ENCODE peak calls at places on chromosomes 7 and 10, in ten cellular contexts. G is stomach, F is astrocyte of the cerebellum, I is right atrium auricular region, E is mucosa of descending colon, V is right cardiac atrium, R is K562, Z is fibroblast of pulmonary artery, T is suprapubic skin, M is skeletal muscle cell. D is an unnamed sample.

GRCh38 chr10:12540341-12540781 is 191.0 kb downstream of the CAMK1D start:
- DNase-seq in I (no peak), M (no peak), E (no peak), T (no peak), R (no peak), V (no peak), F (no peak), G (no peak), Z (no peak), D (no peak)

GRCh38 chr10:44668336-44668735 is 242.8 kb upstream of the TMEM72 start:
- DNase-seq in E (no peak), F (no peak), T (no peak), G (no peak), R (no peak), Z (no peak), M (no peak), I (no peak), V (no peak), D (no peak)

GRCh38 chr7:135602304-135602703 is 44.6 kb downstream of the NUP205 start:
- DNase-seq in T (no peak), E (no peak), V (no peak), M (no peak), R (no peak), Z (peak; percentile 90), F (no peak), I (no peak), G (no peak), D (no peak)

GRCh38 chr7:132240262-132240661 is 336.0 kb downstream of the PLXNA4 start:
- DNase-seq in V (no peak), M (no peak), Z (no peak), E (peak; percentile 83), F (no peak), R (no peak), G (no peak), I (no peak), T (no peak), D (no peak)

GRCh38 chr10:84820121-84820520 is 491.7 kb downstream of the CCSER2 start:
- DNase-seq in F (no peak), I (no peak), E (peak; percentile 43), V (no peak), R (peak; percentile 26), M (no peak), Z (no peak), G (no peak), T (no peak), D (no peak)

GRCh38 chr7:7970620-7971307 is 2.2 kb downstream of the GLCCI1 start:
- DNase-seq in V (no peak), E (no peak), R (no peak), F (no peak), I (no peak), G (no peak), T (no peak), M (no peak), Z (no peak), D (no peak)

GRCh38 chr10:91590142-91590903 is 42.5 kb downstream of the PPP1R3C start:
- DNase-seq in F (peak; percentile 88), V (peak; percentile 89), G (peak; percentile 74), M (peak; percentile 90), Z (peak; percentile 88), E (peak; percentile 39), T (no peak), R (no peak), I (peak; percentile 77), D (no peak)

GRCh38 chr10:91668935-91669334 is 36.1 kb upstream of the PPP1R3C start:
- DNase-seq in I (no peak), Z (no peak), V (no peak), R (no peak), G (no peak), E (no peak), T (no peak), F (no peak), M (no peak), D (no peak)

GRCh38 chr7:131431289-131431688 is 103.6 kb downstream of the MKLN1 start:
- DNase-seq in G (peak; percentile 55), I (no peak), V (peak; percentile 70), M (peak; percentile 10), T (no peak), E (peak; percentile 16), R (no peak), Z (peak; percentile 44), F (peak; percentile 70), D (no peak)

GRCh38 chr7:107180378-107180777 is 11.6 kb downstream of the HBP1 start:
- DNase-seq in E (peak; percentile 50), F (peak; percentile 63), V (peak; percentile 65), R (no peak), G (peak; percentile 50), I (no peak), T (no peak), M (peak; percentile 93), Z (peak; percentile 95), D (no peak)

GRCh38 chr10:29849434-29849833 is 210.0 kb downstream of the JCAD start:
- DNase-seq in M (peak; percentile 58), R (no peak), V (peak; percentile 61), Z (peak; percentile 89), E (peak; percentile 26), T (no peak), F (peak; percentile 84), I (no peak), G (no peak), D (peak; percentile 66)

GRCh38 chr7:88546808-88547207 is 212.7 kb upstream of the ZNF804B start:
- DNase-seq in V (no peak), E (peak; percentile 35), T (no peak), F (peak; percentile 1), G (no peak), M (no peak), I (no peak), Z (peak; percentile 33), R (peak; percentile 50), D (no peak)

GRCh38 chr10:113261130-113261529 is 291.7 kb upstream of the HABP2 start:
- DNase-seq in Z (no peak), I (no peak), G (no peak), T (no peak), V (no peak), F (no peak), R (no peak), M (no peak), E (no peak), D (no peak)

GRCh38 chr10:44234471-44234850 is 150.4 kb downstream of the CXCL12 start:
- DNase-seq in R (peak; percentile 7), V (no peak), I (no peak), G (no peak), E (no peak), Z (peak; percentile 19), T (no peak), F (peak; percentile 35), M (no peak), D (no peak)

DNA sequence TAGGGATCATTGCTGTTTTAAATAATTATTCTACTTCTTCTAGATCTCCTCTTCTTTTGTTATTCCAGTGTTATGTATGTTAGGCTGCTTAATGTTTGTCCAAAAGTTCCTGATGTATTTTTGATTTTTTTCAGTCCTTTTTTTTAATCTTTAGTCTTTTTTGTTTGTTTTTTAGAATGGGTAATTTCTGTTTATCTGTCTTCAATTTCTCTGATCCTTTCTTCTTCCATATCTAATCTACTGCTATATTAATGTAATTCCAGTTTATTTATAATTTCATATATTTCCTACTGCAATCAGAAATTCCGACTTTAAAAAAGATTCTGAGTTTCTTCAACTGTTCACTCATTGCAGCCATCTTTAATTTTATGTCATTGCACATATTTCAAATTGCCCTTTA is 452.8 kb upstream of the POT1 start:
- DNase-seq in Z (no peak), I (no peak), V (no peak), E (no peak), R (no peak), M (no peak), T (no peak), F (no peak), G (no peak), D (no peak)
- H3K4me3 ChIP-seq in Z (no peak overlapping the region), I (no peak overlapping the region), V (no peak overlapping the region), E (no peak overlapping the region), R (no peak overlapping the region), M (no peak overlapping the region), T (no peak overlapping the region), F (no peak overlapping the region), G (no peak overlapping the region), D (no peak overlapping the region)

GRCh38 chr10:71316786-71317160 is 2.3 kb upstream of the SLC29A3 start:
- DNase-seq in V (peak; percentile 22), G (no peak), T (no peak), F (no peak), M (no peak), Z (no peak), E (no peak), I (no peak), R (no peak), D (no peak)

GRCh38 chr10:71316081-71316785 is 2.8 kb upstream of the SLC29A3 start:
- DNase-seq in T (no peak), G (no peak), M (no peak), Z (peak; percentile 20), V (peak; percentile 28), I (no peak), F (no peak), E (no peak), R (no peak), D (no peak)

GRCh38 chr10:71314028-71314693 is 4.9 kb upstream of the SLC29A3 start:
- DNase-seq in R (peak; percentile 91), F (no peak), G (peak; percentile 49), V (peak; percentile 81), Z (peak; percentile 46), I (peak; percentile 66), T (no peak), E (peak; percentile 44), M (no peak), D (no peak)

GRCh38 chr10:71312840-71313789 is 5.9 kb upstream of the SLC29A3 start:
- DNase-seq in V (peak; percentile 78), T (peak; percentile 86), Z (peak; percentile 86), F (peak; percentile 41), G (no peak), E (peak; percentile 34), R (no peak), I (peak; percentile 82), M (peak; percentile 74), D (no peak)

GRCh38 chr10:71314694-71315225 is 4.3 kb upstream of the SLC29A3 start:
- DNase-seq in Z (no peak), V (no peak), M (no peak), R (no peak), E (no peak), T (no peak), F (no peak), G (no peak), I (no peak), D (no peak)
- H3K4me3 ChIP-seq in Z (no peak overlapping the region), V (no peak overlapping the region), M (no peak overlapping the region), R (no peak overlapping the region), E (no peak overlapping the region), T (peak overlapping the region; percentile 11), F (no peak overlapping the region), G (no peak overlapping the region), I (no peak overlapping the region), D (peak overlapping the region; percentile 38)

GRCh38 chr10:131979821-131980270 is 1.9 kb downstream of the BNIP3 start:
- DNase-seq in E (peak; percentile 19), G (peak; percentile 44), T (peak; percentile 78), F (no peak), M (no peak), V (peak; percentile 82), Z (peak; percentile 40), R (peak; percentile 48), I (no peak), D (no peak)
- H3K4me3 ChIP-seq in E (no peak overlapping the region), G (peak overlapping the region; percentile 93), T (peak overlapping the region; percentile 82), F (peak overlapping the region; percentile 88), M (peak overlapping the region; percentile 97), V (peak overlapping the region; percentile 55), Z (peak overlapping the region; percentile 73), R (peak overlapping the region; percentile 39), I (peak overlapping the region; percentile 99), D (no peak overlapping the region)

DNA sequence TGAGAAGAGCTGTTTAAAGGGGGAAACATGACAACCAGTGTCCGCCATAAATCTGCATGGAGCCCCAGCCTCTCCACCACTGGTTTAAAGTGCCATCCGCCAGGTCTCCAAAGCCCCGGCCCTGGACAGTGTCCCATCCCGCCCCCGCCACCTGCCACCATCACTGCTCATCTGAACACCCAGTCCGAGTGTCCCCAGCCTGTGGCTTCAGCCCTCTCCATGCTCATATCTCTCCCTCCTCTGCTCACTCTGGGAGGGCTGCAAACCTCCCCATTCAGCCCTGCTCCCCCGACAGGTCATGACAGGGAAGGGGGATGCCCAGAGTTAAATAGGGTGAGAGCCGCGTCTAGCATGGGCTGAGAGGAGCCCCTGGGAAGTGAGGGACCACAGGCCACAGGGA is 266.2 kb downstream of the DNAJB6 start:
- DNase-seq in F (no peak), R (no peak), T (peak; percentile 50), M (no peak), V (no peak), E (no peak), Z (no peak), G (no peak), I (no peak), D (no peak)
- H3K4me3 ChIP-seq in F (no peak overlapping the region), R (no peak overlapping the region), T (no peak overlapping the region), M (no peak overlapping the region), V (no peak overlapping the region), E (no peak overlapping the region), Z (no peak overlapping the region), G (no peak overlapping the region), I (no peak overlapping the region), D (no peak overlapping the region)

D was measured in SK-N-MC.